ENCODE peak calls at places on chromosomes 3 and 15, in eight cellular contexts. V is AG04450, J is amniotic epithelial cell, S is DMS153, P is tibial nerve, K is A549, L is HFFc6, O is iris pigment epithelial cell. U is an unnamed sample.
A peak's percentile ranks its signal among the peaks of the same experiment; 100 is the strongest.

GRCh38 chr15:99729920-99730319 is 3.3 kb downstream of the LYSMD4 start:
- DNase-seq in V (no peak), J (peak; percentile 50), S (no peak), P (no peak), K (no peak), L (peak; percentile 45), O (peak; percentile 44), U (peak; percentile 64)

GRCh38 chr3:127588675-127589577 is 1.6 kb downstream of the TPRA1 start:
- DNase-seq in V (peak; percentile 11), J (peak; percentile 91), S (no peak), P (no peak), K (no peak), L (peak; percentile 82), O (peak; percentile 76), U (no peak)

GRCh38 chr3:104642827-104643226 is 723.9 kb upstream of the ALCAM start:
- DNase-seq in V (no peak), J (no peak), S (no peak), P (no peak), K (no peak), L (no peak), O (no peak), U (no peak)

GRCh38 chr15:57559875-57560274 is 31.8 kb upstream of the MYZAP start:
- DNase-seq in V (no peak), J (no peak), S (no peak), P (peak; percentile 53), K (peak; percentile 69), L (peak; percentile 9), O (peak; percentile 25), U (peak; percentile 81)

GRCh38 chr15:50247819-50248650 is 17.5 kb downstream of the HDC start:
- DNase-seq in V (no peak), J (no peak), S (no peak), P (no peak), K (no peak), L (no peak), O (peak; percentile 23), U (no peak)

GRCh38 chr3:89113887-89114840 is 6.7 kb downstream of the EPHA3 start:
- DNase-seq in V (no peak), J (peak; percentile 63), S (no peak), P (peak; percentile 40), K (no peak), L (no peak), O (peak; percentile 64), U (peak; percentile 93)

GRCh38 chr3:152260529-152260928 is 8.2 kb upstream of the MBNL1 start:
- DNase-seq in V (no peak), J (no peak), S (no peak), P (no peak), K (no peak), L (no peak), O (no peak), U (no peak)

GRCh38 chr15:41513282-41514227 is at the start of gene LTK:
- DNase-seq in V (no peak), J (no peak), S (no peak), P (no peak), K (no peak), L (no peak), O (no peak), U (peak; percentile 78)

GRCh38 chr15:89805241-89806216 is 9.1 kb downstream of the ANPEP start:
- DNase-seq in V (no peak), J (no peak), S (no peak), P (no peak), K (no peak), L (no peak), O (no peak), U (no peak)

GRCh38 chr15:58454950-58455401 is 23.2 kb downstream of the LIPC start:
- DNase-seq in V (no peak), J (no peak), S (peak; percentile 35), P (no peak), K (no peak), L (no peak), O (no peak), U (no peak)

GRCh38 chr15:70788114-70789049 is 25.0 kb upstream of the UACA start:
- DNase-seq in V (no peak), J (peak; percentile 88), S (no peak), P (no peak), K (peak; percentile 88), L (peak; percentile 81), O (peak; percentile 85), U (no peak)

GRCh38 chr15:70210538-70210937 is 112.8 kb upstream of the TLE3 start:
- DNase-seq in V (no peak), J (no peak), S (no peak), P (no peak), K (no peak), L (no peak), O (no peak), U (peak; percentile 45)

U was measured in GM23338.